ENCODE peak calls at places on chromosomes 6 and 20, in six cellular contexts. S is fibroblast of lung; R is left lung; M is lung; L is CD8-positive, alpha-beta T cell; X is GM23338. N is an unnamed sample.
A peak's percentile ranks its signal among the peaks of the same experiment; 100 is the strongest.

GRCh38 chr20:59159091-59159821 is 4.4 kb upstream of the ZNF831 start:
- DNase-seq in S (no peak), R (no peak), M (no peak), L (peak; percentile 67), X (peak; percentile 67), N (no peak)

GRCh38 chr6:31203345-31203979 is 33.0 kb upstream of the POU5F1 start:
- DNase-seq in S (peak; percentile 58), R (no peak), M (no peak), L (peak; percentile 45), X (no peak), N (peak; percentile 33)

GRCh38 chr20:32945710-32946221 is 58.5 kb downstream of the SUN5 start:
- DNase-seq in S (peak; percentile 34), R (no peak), M (no peak), L (no peak), X (peak; percentile 77), N (no peak)

GRCh38 chr6:5085638-5086293 is 625 bp downstream of the PPP1R3G start:
- DNase-seq in S (peak; percentile 38), R (no peak), M (no peak), L (no peak), X (peak; percentile 73), N (no peak)

GRCh38 chr6:30688569-30688968 is 2.1 kb upstream of the PPP1R18 start:
- DNase-seq in S (no peak), R (no peak), M (no peak), L (no peak), X (no peak), N (no peak)

GRCh38 chr20:63741676-63742380 is 2.3 kb downstream of the SLC2A4RG start:
- DNase-seq in S (no peak), R (no peak), M (no peak), L (no peak), X (no peak), N (peak; percentile 12)

GRCh38 chr6:31170987-31171671 is 647 bp upstream of the POU5F1 start:
- DNase-seq in S (no peak), R (no peak), M (no peak), L (no peak), X (no peak), N (no peak)

GRCh38 chr6:41538556-41539182 is 7.5 kb upstream of the FOXP4 start:
- DNase-seq in S (peak; percentile 31), R (no peak), M (no peak), L (no peak), X (no peak), N (peak; percentile 41)

GRCh38 chr20:49388790-49389189 is 93.7 kb downstream of the KCNB1 start:
- DNase-seq in S (no peak), R (no peak), M (no peak), L (no peak), X (no peak), N (no peak)

GRCh38 chr20:41524980-41525613 is 93.1 kb downstream of the CHD6 start:
- DNase-seq in S (peak; percentile 4), R (peak; percentile 68), M (peak; percentile 75), L (no peak), X (no peak), N (peak; percentile 89)

GRCh38 chr6:41531591-41532582 is 14.3 kb upstream of the FOXP4 start:
- DNase-seq in S (peak; percentile 8), R (no peak), M (no peak), L (peak; percentile 24), X (no peak), N (no peak)

GRCh38 chr20:57911512-57912226 is 201.9 kb upstream of the PMEPA1 start:
- DNase-seq in S (no peak), R (no peak), M (no peak), L (no peak), X (no peak), N (no peak)

GRCh38 chr6:165096868-165097267 is 212.5 kb downstream of the C6orf118 start:
- DNase-seq in S (no peak), R (no peak), M (no peak), L (no peak), X (no peak), N (no peak)

GRCh38 chr6:122778334-122778733 is 1.2 kb upstream of the FABP7 start:
- DNase-seq in S (no peak), R (no peak), M (no peak), L (no peak), X (peak; percentile 32), N (no peak)

GRCh38 chr6:7590918-7591302 is 912 bp downstream of the SNRNP48 start:
- DNase-seq in S (peak; percentile 16), R (no peak), M (no peak), L (no peak), X (peak; percentile 17), N (peak; percentile 37)

GRCh38 chr20:58111340-58112016 is 117.0 kb downstream of the ANKRD60 start:
- DNase-seq in S (no peak), R (no peak), M (peak; percentile 11), L (no peak), X (no peak), N (no peak)

GRCh38 chr6:75233097-75233615 is 10.4 kb downstream of the COX7A2 start:
- DNase-seq in S (no peak), R (no peak), M (no peak), L (no peak), X (peak; percentile 52), N (no peak)

GRCh38 chr20:11362450-11362849 is 555.2 kb upstream of the BTBD3 start:
- DNase-seq in S (no peak), R (no peak), M (no peak), L (no peak), X (no peak), N (no peak)

GRCh38 chr6:148401581-148401980 is 58.9 kb downstream of the SASH1 start:
- DNase-seq in S (no peak), R (no peak), M (no peak), L (no peak), X (no peak), N (no peak)

GRCh38 chr20:56636701-56637100 is 7.6 kb downstream of the TFAP2C start:
- DNase-seq in S (no peak), R (no peak), M (no peak), L (no peak), X (no peak), N (no peak)

GRCh38 chr6:33620158-33620583 is 951 bp upstream of the ITPR3 start:
- DNase-seq in S (no peak), R (peak; percentile 65), M (peak; percentile 68), L (no peak), X (no peak), N (peak; percentile 66)

GRCh38 chr6:31575335-31575901 is at the start of gene TNF:
- DNase-seq in S (no peak), R (peak; percentile 66), M (peak; percentile 51), L (peak; percentile 49), X (no peak), N (peak; percentile 59)

GRCh38 chr6:16821834-16822264 is 60.6 kb upstream of the ATXN1 start:
- DNase-seq in S (no peak), R (no peak), M (no peak), L (no peak), X (no peak), N (peak; percentile 89)

GRCh38 chr6:154039231-154039842 is at the start of gene OPRM1:
- DNase-seq in S (peak; percentile 11), R (no peak), M (no peak), L (no peak), X (peak; percentile 93), N (peak; percentile 44)

GRCh38 chr20:41172296-41173140 is 35.2 kb downstream of the PLCG1 start:
- DNase-seq in S (peak; percentile 12), R (peak; percentile 31), M (no peak), L (no peak), X (no peak), N (no peak)

GRCh38 chr6:117906905-117907599 is at the start of gene SLC35F1:
- DNase-seq in S (peak; percentile 22), R (peak; percentile 33), M (peak; percentile 32), L (no peak), X (peak; percentile 88), N (peak; percentile 74)
- TF ChIP-seq CTCF in S (no peak), R (no peak), M (no peak), L (no peak), X (peak; percentile 41), N (peak; percentile 47)

DNA sequence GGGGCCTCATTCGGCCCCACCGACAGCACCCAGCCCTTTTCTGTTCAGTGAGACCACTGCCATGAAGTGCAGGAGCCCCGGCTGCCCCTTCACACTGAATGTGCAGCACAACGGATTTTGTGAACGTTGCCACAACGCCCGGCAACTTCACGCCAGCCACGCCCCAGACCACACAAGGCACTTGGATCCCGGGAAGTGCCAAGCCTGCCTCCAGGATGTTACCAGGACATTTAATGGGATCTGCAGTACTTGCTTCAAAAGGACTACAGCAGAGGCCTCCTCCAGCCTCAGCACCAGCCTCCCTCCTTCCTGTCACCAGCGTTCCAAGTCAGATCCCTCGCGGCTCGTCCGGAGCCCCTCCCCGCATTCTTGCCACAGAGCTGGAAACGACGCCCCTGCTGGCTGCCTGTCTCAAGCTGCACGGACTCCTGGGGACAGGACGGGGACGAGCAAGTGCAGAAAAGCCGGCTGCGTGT is 11.8 kb downstream of the TNFAIP3 start:
- DNase-seq in S (no peak), R (no peak), M (no peak), L (no peak), X (peak; percentile 92), N (no peak)
- TF ChIP-seq CTCF in S (peak; percentile 27), R (no peak), M (no peak), L (no peak), X (peak; percentile 57), N (no peak)

DNA sequence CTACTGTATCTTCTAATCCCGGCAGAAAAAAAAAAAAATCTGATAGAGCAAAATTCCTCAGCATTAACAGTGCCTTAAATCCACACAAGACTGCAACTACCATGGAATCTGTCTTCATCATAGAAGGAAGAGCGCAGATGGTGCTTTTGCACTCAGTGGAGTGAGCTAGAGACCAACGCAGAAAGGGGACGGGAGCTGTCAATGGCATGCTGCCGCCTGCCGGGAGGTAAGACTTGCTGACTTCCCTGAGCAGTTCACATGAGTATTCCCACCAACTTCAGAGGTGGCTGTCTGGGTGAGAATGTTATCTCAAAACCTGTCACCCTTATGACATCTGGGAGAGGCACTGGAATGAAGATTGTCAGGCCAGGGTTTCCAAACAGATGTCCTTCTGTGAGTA is 35.6 kb downstream of the DZANK1 start:
- DNase-seq in S (no peak), R (no peak), M (no peak), L (no peak), X (no peak), N (no peak)
- TF ChIP-seq CTCF in S (no peak), R (no peak), M (no peak), L (no peak), X (no peak), N (no peak)

DNA sequence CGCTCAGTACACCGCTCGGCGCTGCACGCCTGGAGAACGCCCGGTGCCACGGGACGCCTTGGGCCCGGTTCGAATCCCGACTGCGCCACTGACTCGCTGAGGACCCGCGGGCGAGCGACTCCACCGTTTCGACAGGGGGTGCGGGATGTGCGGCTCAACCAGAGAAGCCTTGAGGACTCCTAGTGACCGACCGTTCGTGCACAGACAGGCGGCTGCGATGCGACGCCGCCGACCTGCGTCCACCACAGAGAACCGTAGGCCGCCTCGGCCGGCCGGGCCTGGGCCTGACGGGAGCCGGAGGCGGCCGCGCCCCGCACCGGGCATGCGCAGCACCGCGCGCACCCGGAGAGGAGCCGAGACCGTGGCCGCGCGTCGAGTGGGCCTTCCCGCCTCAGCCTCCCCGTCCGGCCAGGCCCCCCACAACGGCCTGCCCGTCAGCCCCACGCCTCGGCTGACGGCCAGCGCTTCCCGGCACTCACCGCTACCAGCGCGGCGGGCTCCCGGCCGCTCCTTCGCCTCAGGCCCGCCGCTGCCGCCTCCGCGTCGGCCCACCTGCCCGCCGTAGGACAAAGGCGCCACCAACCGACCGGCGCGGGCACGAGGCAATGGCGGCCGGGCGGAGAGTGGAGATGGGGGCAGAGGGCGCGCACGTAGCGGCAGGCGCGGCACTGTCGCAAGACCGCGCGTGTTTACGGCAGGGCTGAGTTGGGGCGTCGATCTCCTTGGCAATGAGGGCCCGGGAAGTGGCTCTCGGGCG is at the start of gene NCOA5:
- DNase-seq in S (peak; percentile 96), R (peak; percentile 96), M (peak; percentile 94), L (peak; percentile 91), X (peak; percentile 97), N (peak; percentile 96)
- TF ChIP-seq CTCF in S (peak; percentile 30), R (peak; percentile 13), M (no peak), L (no peak), X (no peak), N (no peak)